ENCODE peak calls at places on chromosomes 12 and 14, in five cellular contexts. J, X, W, G and D are unnamed samples.

GRCh38 chr14:51382506-51382905 is 142.5 kb downstream of the TMX1 start:
- DNase-seq in X (no peak), G (no peak), W (no peak), J (no peak), D (no peak)

GRCh38 chr14:75435473-75435872 is 7.7 kb downstream of the JDP2 start:
- DNase-seq in X (no peak), G (no peak), J (no peak), W (no peak), D (no peak)

GRCh38 chr12:131087302-131087818 is 133.7 kb downstream of the ADGRD1 start:
- DNase-seq in W (no peak), G (peak; percentile 27), X (no peak), J (no peak), D (no peak)

GRCh38 chr12:125936502-125936901 is 871.3 kb downstream of the AACS start:
- DNase-seq in X (no peak), G (no peak), J (no peak), W (no peak), D (no peak)

GRCh38 chr12:98733667-98734350 is 88.7 kb downstream of the APAF1 start:
- DNase-seq in G (no peak), W (no peak), X (no peak), J (peak; percentile 44), D (no peak)

GRCh38 chr12:103241184-103241583 is 254.6 kb downstream of the C12orf42 start:
- DNase-seq in J (no peak), G (no peak), X (no peak), W (no peak), D (no peak)

GRCh38 chr12:27549231-27549800 is 25.3 kb downstream of the PPFIBP1 start:
- DNase-seq in W (no peak), J (peak; percentile 87), X (peak; percentile 81), G (no peak), D (peak; percentile 80)

GRCh38 chr12:58496411-58496810 is 423.9 kb downstream of the LRIG3 start:
- DNase-seq in J (peak; percentile 30), X (no peak), G (no peak), W (no peak), D (peak; percentile 34)

GRCh38 chr12:54983536-54984102 is 943 bp downstream of the TESPA1 start:
- DNase-seq in W (no peak), J (no peak), X (no peak), G (no peak), D (no peak)

GRCh38 chr12:79444089-79444488 is 246.7 kb downstream of the PAWR start:
- DNase-seq in W (no peak), G (no peak), X (no peak), J (peak; percentile 68), D (peak; percentile 34)

GRCh38 chr12:110619534-110619953 is 5.6 kb downstream of the TCTN1 start:
- DNase-seq in J (peak; percentile 29), W (no peak), X (no peak), G (no peak), D (peak; percentile 10)

GRCh38 chr14:21185506-21185905 is 29.6 kb upstream of the OR5AU1 start:
- DNase-seq in G (no peak), X (no peak), J (no peak), W (no peak), D (no peak)

GRCh38 chr14:63603749-63604277 is 37.9 kb downstream of the WDR89 start:
- DNase-seq in J (no peak), G (no peak), W (no peak), X (no peak), D (no peak)

GRCh38 chr12:74980510-74980909 is 229.1 kb downstream of the KCNC2 start:
- DNase-seq in G (no peak), X (no peak), W (no peak), J (no peak), D (no peak)

GRCh38 chr12:51217133-51217967 is 512 bp downstream of the POU6F1 start:
- DNase-seq in G (peak; percentile 73), X (peak; percentile 23), J (no peak), W (peak; percentile 39), D (peak; percentile 44)

GRCh38 chr12:104279164-104279563 is 24.4 kb upstream of the EID3 start:
- DNase-seq in W (no peak), J (no peak), G (no peak), X (no peak), D (no peak)

GRCh38 chr12:39807043-39807442 is 187.4 kb upstream of the ABCD2 start:
- DNase-seq in W (peak; percentile 72), J (no peak), G (peak; percentile 53), X (peak; percentile 39), D (peak; percentile 30)

GRCh38 chr14:58788655-58789054 is 150.9 kb downstream of the DACT1 start:
- DNase-seq in G (no peak), J (no peak), W (no peak), X (no peak), D (no peak)

GRCh38 chr14:102654298-102654697 is 61.8 kb downstream of the RCOR1 start:
- DNase-seq in J (no peak), X (peak; percentile 68), W (no peak), G (no peak), D (no peak)

GRCh38 chr12:79454338-79454777 is 236.4 kb downstream of the PAWR start:
- DNase-seq in G (no peak), W (peak; percentile 10), X (peak; percentile 31), J (peak; percentile 78), D (peak; percentile 63)

GRCh38 chr12:6635375-6635855 is 344 bp downstream of the LPAR5 start:
- DNase-seq in J (no peak), G (no peak), W (peak; percentile 74), X (no peak), D (peak; percentile 43)

GRCh38 chr14:99872786-99873440 is 79.7 kb downstream of the EML1 start:
- DNase-seq in J (peak; percentile 11), X (no peak), W (peak; percentile 43), G (no peak), D (no peak)

GRCh38 chr12:63042646-63043045 is 107.7 kb upstream of the PPM1H start:
- DNase-seq in J (peak; percentile 27), X (no peak), W (no peak), G (no peak), D (no peak)

GRCh38 chr14:76836029-76836630 is 9.9 kb downstream of the LRRC74A start:
- DNase-seq in J (no peak), X (no peak), W (no peak), G (no peak), D (no peak)

GRCh38 chr12:118060301-118061010 is 523 bp downstream of the WSB2 start:
- DNase-seq in G (peak; percentile 34), W (no peak), X (peak; percentile 38), J (no peak), D (peak; percentile 64)

GRCh38 chr12:111034148-111034910 is 114.0 kb upstream of the MYL2 start:
- DNase-seq in J (no peak), W (peak; percentile 65), G (peak; percentile 77), X (no peak), D (no peak)

GRCh38 chr14:32623300-32624093 is 294.4 kb downstream of the AKAP6 start:
- DNase-seq in J (peak; percentile 19), W (no peak), X (no peak), G (no peak), D (peak; percentile 61)

GRCh38 chr12:108630481-108631207 is 3.0 kb downstream of the SELPLG start:
- DNase-seq in J (peak; percentile 77), W (no peak), G (no peak), X (peak; percentile 66), D (peak; percentile 79)

GRCh38 chr14:71230897-71231296 is 323.6 kb downstream of the PCNX1 start:
- DNase-seq in W (no peak), G (peak; percentile 60), X (no peak), J (no peak), D (no peak)
- H3K23ac ChIP-seq in W (no peak overlapping the region), G (no peak overlapping the region), X (no peak overlapping the region), J (no peak overlapping the region), D (no peak overlapping the region)

GRCh38 chr12:49365542-49365941 is 1.7 kb upstream of the SPATS2 start:
- DNase-seq in G (no peak), X (peak; percentile 66), W (no peak), J (peak; percentile 89), D (peak; percentile 31)
- H3K23ac ChIP-seq in G (no peak overlapping the region), X (no peak overlapping the region), W (no peak overlapping the region), J (peak overlapping the region; percentile 44), D (no peak overlapping the region)

DNA sequence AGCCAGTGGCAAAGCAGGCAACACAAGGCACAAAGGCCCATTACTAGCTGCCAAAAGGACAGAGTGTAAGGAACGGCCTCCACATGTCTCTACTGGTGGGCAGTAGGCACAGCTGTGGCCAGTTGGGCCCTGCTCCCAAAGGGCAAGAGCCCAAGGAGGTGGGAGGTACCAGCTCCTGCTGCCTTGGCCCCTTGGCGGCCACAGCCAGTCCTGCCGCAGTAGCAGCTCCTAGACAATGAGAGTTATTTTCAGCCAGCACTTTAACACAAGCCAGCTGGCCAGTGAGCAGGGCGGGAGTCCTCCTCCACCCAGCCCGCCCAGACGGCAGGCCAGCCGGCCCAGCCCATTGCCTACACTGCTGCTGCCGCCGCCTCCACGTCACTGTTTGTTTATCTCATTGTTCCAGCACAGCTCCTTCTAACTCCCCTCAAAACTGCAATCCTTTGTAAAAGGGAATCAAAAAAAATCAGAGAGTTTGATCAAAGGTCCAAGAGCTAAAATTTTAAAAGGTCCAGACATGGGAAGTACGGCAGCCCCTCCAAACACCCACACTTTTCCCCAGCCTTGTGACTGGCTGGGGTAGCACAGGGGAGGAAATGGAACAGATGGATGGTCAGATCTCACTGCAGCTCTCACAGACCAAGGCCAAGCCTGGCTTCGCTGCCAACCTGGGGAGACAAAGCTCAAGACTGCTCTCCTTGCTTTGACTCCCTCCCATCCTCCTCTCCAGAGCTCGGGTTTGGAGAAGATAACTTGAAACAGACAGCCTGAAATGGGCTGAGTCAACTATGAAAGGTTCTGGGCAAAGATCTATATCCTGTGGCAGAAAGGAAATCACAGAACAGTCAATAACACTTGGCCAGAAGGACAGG is 33.5 kb downstream of the FMNL3 start:
- DNase-seq in X (peak; percentile 60), G (peak; percentile 85), J (peak; percentile 94), W (peak; percentile 76), D (peak; percentile 98)
- H3K23ac ChIP-seq in X (no peak overlapping the region), G (no peak overlapping the region), J (peak overlapping the region; percentile 85), W (peak overlapping the region; percentile 85), D (peak overlapping the region; percentile 84)

GRCh38 chr14:104054222-104054905 is 31.1 kb upstream of the ASPG start:
- DNase-seq in W (no peak), J (no peak), X (no peak), G (no peak), D (no peak)

GRCh38 chr14:104048758-104049496 is 36.6 kb upstream of the ASPG start:
- DNase-seq in W (no peak), G (no peak), J (no peak), X (peak; percentile 10), D (peak; percentile 61)

GRCh38 chr14:104049576-104050240 is 35.8 kb upstream of the ASPG start:
- DNase-seq in W (no peak), J (no peak), G (no peak), X (no peak), D (peak; percentile 7)

GRCh38 chr14:104047761-104048160 is 37.7 kb upstream of the ASPG start:
- DNase-seq in J (no peak), X (no peak), G (no peak), W (no peak), D (no peak)

DNA sequence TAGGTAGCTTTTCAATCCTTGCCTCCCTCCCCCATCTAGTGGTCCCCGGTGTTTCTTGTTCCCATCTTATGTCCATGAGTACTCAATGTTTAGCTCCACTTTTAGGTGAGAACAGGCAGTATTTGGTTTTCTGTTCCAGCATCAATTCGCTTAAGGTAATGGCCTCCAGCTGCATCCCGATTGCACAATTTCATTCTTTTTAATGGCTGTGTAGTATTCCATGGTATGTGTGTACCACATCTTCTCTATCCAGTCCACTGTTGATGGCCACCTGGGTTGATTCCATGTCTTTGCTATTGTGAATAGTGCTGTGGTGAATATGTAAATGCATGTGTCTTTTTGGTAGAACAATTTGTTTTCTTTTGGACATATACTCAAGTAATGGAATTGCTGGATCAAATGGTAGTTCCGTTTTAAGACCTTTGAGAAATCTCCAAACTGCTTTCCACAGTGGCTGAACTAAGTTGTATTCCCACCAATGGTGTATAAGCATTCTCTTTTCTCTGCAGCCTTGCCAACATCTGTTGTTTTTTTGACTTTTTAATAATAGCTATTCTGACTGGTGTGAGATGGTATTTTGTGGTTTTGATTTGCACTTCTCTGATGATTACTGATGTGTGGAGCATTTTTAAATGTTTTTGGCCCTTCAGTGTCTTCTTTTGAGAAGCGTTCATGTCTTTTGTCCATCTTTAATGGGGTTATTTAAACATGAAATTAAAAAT is 34.2 kb upstream of the ASPG start:
- DNase-seq in X (no peak), W (no peak), G (no peak), J (no peak), D (no peak)
- H3K23ac ChIP-seq in X (no peak overlapping the region), W (no peak overlapping the region), G (no peak overlapping the region), J (no peak overlapping the region), D (no peak overlapping the region)